ENCODE peak calls at places on chromosomes 6 and 20, in six cellular contexts. W, I, T, D, A and N are unnamed samples.

GRCh38 chr20:49892260-49893216 is 22.8 kb downstream of the SPATA2 start:
- DNase-seq in T (no peak), W (no peak), A (no peak), D (no peak), I (no peak), N (no peak)

GRCh38 chr20:31857861-31858835 is 12.2 kb downstream of the DUSP15 start:
- DNase-seq in W (no peak), I (no peak), A (peak; percentile 54), T (no peak), D (no peak), N (no peak)

GRCh38 chr6:38020593-38020992 is 201.1 kb downstream of the ZFAND3 start:
- DNase-seq in A (no peak), D (no peak), T (no peak), W (no peak), I (no peak), N (no peak)

GRCh38 chr20:53838311-53838873 is 232.0 kb downstream of the BCAS1 start:
- DNase-seq in W (peak; percentile 68), I (no peak), D (no peak), A (no peak), T (no peak), N (no peak)

GRCh38 chr6:19452495-19452894 is 384.7 kb upstream of the ID4 start:
- DNase-seq in W (no peak), A (no peak), D (peak; percentile 30), I (no peak), T (no peak), N (peak; percentile 64)

GRCh38 chr6:22399693-22400092 is 102.9 kb upstream of the PRL start:
- DNase-seq in I (peak; percentile 55), D (peak; percentile 86), A (no peak), W (peak; percentile 61), T (no peak), N (no peak)

GRCh38 chr20:53848304-53848703 is 222.1 kb downstream of the BCAS1 start:
- DNase-seq in T (no peak), W (no peak), I (no peak), D (no peak), A (peak; percentile 54), N (no peak)

GRCh38 chr6:11414564-11414963 is 123.0 kb upstream of the TMEM170B start:
- DNase-seq in W (peak; percentile 49), I (no peak), T (peak; percentile 57), A (no peak), D (peak; percentile 92), N (peak; percentile 66)

GRCh38 chr6:33631971-33632585 is 11.0 kb downstream of the ITPR3 start:
- DNase-seq in T (no peak), W (peak; percentile 30), I (no peak), A (no peak), D (no peak), N (no peak)

GRCh38 chr6:90220273-90220672 is 76.4 kb downstream of the BACH2 start:
- DNase-seq in W (no peak), I (no peak), T (no peak), A (no peak), D (peak; percentile 69), N (no peak)

GRCh38 chr6:129276986-129277385 is 394.0 kb downstream of the LAMA2 start:
- DNase-seq in I (no peak), W (no peak), T (no peak), D (no peak), A (no peak), N (no peak)

GRCh38 chr6:111803804-111804203 is 69.4 kb downstream of the FYN start:
- DNase-seq in W (no peak), T (no peak), A (no peak), D (no peak), I (no peak), N (no peak)

GRCh38 chr6:67698534-67698933 is 936.5 kb upstream of the ADGRB3 start:
- DNase-seq in A (no peak), W (no peak), T (no peak), D (peak; percentile 22), I (no peak), N (no peak)

GRCh38 chr6:124964764-124965105 is 2.5 kb downstream of the RNF217 start:
- DNase-seq in A (no peak), T (no peak), W (no peak), D (peak; percentile 23), I (peak; percentile 37), N (peak; percentile 30)

GRCh38 chr20:43853918-43854317 is 60.7 kb upstream of the TOX2 start:
- DNase-seq in W (no peak), A (no peak), T (no peak), I (no peak), D (no peak), N (no peak)
- H3K4me2 ChIP-seq in W (no peak overlapping the region), A (no peak overlapping the region), T (no peak overlapping the region), I (no peak overlapping the region), D (no peak overlapping the region), N (no peak overlapping the region)

GRCh38 chr6:8030920-8031319 is 33.3 kb downstream of the BLOC1S5 start:
- DNase-seq in W (no peak), A (no peak), T (no peak), I (no peak), D (no peak), N (no peak)

GRCh38 chr6:8026800-8027199 is 37.4 kb downstream of the BLOC1S5 start:
- DNase-seq in W (no peak), D (no peak), A (no peak), T (no peak), I (no peak), N (no peak)

GRCh38 chr6:8027965-8028651 is 36.1 kb downstream of the BLOC1S5 start:
- DNase-seq in T (no peak), A (no peak), W (no peak), D (no peak), I (peak; percentile 58), N (no peak)

GRCh38 chr6:8025191-8025590 is 39.0 kb downstream of the BLOC1S5 start:
- DNase-seq in D (no peak), T (no peak), W (no peak), A (no peak), I (no peak), N (no peak)

DNA sequence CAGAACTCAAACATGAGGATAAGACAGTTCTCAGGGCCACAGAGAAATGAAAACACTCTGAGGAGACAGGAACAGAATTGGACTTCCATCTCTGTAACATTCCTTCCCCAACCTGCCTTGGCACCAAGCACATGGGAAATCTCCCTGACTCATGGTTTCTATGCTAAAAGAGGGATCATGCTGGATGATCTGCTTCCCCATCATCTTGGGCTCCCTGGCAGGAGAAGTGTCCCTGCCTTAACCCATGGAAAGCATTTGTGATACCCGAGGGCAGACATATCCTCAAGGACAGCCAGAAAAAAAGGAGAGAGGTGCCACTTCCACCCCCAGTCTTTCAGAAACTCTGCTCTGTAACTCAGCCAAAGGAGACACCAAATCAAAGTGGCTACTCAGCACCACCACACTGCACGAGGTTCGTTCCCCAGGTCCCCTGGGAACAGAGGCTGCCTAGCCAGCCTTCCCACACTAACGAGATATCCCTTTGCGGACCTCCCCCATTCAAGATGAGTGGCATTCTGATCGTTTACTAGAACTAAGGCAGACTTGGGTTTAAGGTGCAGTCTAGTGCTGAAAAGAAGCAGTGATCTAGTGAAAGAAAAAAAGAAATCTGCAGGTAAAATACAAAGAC is 34.8 kb downstream of the BLOC1S5 start:
- DNase-seq in D (no peak), W (no peak), T (no peak), A (no peak), I (peak; percentile 21), N (no peak)
- TF ChIP-seq EZH2phosphoT487 in D (no peak), W (no peak), T (no peak), A (no peak), I (no peak), N (no peak)

DNA sequence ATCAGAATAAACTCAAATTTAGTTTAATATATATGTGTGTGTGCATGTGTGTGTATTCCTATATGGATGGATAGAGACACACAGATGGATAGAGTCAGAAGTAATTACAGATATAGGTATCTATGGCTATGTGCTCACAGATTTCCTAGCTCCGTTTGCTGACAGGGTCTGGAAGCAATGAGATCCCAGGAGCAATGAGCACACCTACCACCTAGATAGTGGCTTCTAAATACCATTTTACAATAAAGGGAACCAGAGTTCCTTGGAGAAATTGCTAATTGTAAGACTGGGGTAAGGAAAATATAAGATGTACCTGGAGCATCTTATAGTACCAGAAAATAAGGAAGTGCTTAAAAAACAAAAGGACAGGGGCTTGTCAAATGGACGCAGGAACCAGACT is 196.2 kb upstream of the PRDM1 start:
- DNase-seq in I (no peak), A (no peak), W (no peak), D (no peak), T (no peak), N (no peak)
- H3K9me2 ChIP-seq in I (no peaks in the 10 kb centered on the region), A (no peaks in the 10 kb centered on the region), W (no peaks in the 10 kb centered on the region), D (no peaks in the 10 kb centered on the region), T (no peaks in the 10 kb centered on the region), N (peaks cover 4% of the 10 kb centered on the region)

GRCh38 chr6:42571611-42572342 is 7.9 kb downstream of the UBR2 start:
- DNase-seq in T (no peak), I (peak; percentile 20), W (no peak), D (no peak), A (no peak), N (peak; percentile 21)
- H3K4me2 ChIP-seq in T (no peak overlapping the region), I (peak overlapping the region; percentile 59), W (peak overlapping the region; percentile 9), D (peak overlapping the region; percentile 30), A (peak overlapping the region; percentile 81), N (peak overlapping the region; percentile 16)

DNA sequence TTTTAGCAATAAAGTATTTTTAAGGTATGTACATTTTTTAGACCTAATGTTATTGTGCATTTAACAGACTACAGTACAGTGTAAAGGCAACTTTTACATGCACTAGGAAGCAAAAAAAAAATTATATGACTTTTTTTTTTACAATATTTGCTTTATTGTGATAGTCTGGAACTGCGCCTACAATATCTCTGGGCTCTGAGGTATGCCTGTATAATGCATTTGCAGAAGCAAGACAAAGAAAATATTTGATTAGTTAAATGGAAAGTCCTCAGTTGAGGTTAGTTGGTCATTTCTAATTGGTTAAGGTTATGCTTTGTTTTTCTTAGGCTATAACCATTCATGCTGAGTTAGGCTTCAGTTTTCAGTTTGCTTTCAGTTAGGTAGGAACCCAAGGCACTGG is 46.9 kb upstream of the SMAP1 start:
- DNase-seq in W (no peak), T (no peak), I (no peak), D (no peak), A (no peak), N (no peak)
- TF ChIP-seq EZH2phosphoT487 in W (no peak), T (no peak), I (no peak), D (no peak), A (no peak), N (no peak)

GRCh38 chr6:154331750-154332149 is 24.9 kb downstream of the IPCEF1 start:
- DNase-seq in I (peak; percentile 15), D (no peak), T (no peak), W (no peak), A (no peak), N (no peak)

GRCh38 chr6:154341326-154341725 is 15.3 kb downstream of the IPCEF1 start:
- DNase-seq in I (no peak), D (no peak), A (no peak), T (no peak), W (no peak), N (no peak)

GRCh38 chr6:154341876-154342275 is 14.7 kb downstream of the IPCEF1 start:
- DNase-seq in I (no peak), D (no peak), T (no peak), A (no peak), W (no peak), N (no peak)

GRCh38 chr6:154337423-154338005 is 19.1 kb downstream of the IPCEF1 start:
- DNase-seq in A (no peak), W (no peak), I (no peak), T (no peak), D (no peak), N (no peak)
- H3K9me2 ChIP-seq in A (no peaks in the 10 kb centered on the region), W (no peaks in the 10 kb centered on the region), I (no peaks in the 10 kb centered on the region), T (no peaks in the 10 kb centered on the region), D (no peaks in the 10 kb centered on the region), N (peaks cover 5% of the 10 kb centered on the region)